ENCODE peak calls at places on chromosome 16, in eight cellular contexts. U is GM23338, Q is HCT116, T is GM12878, C is HepG2, E is K562, I is H1, V is endothelial cell of umbilical vein. Z is an unnamed sample.

GRCh38 chr16:68778551-68779231 is 41.6 kb downstream of the CDH1 start:
- DNase-seq in T (no peak), C (no peak), V (no peak), U (peak), I (no peak), E (peak), Q (no peak), Z (no peak)

GRCh38 chr16:62954144-62955032 is 918.1 kb upstream of the CDH8 start:
- DNase-seq in I (no peak), U (peak), C (no peak), Q (no peak), V (no peak), E (no peak), T (no peak), Z (no peak)

GRCh38 chr16:56919099-56919800 is 12.7 kb upstream of the HERPUD1 start:
- DNase-seq in U (no peak), T (no peak), E (no peak), C (peak), Q (no peak), V (no peak), I (no peak), Z (no peak)

GRCh38 chr16:80120899-80121521 is 419.8 kb upstream of the DYNLRB2 start:
- DNase-seq in V (no peak), T (no peak), I (no peak), C (no peak), Q (no peak), E (no peak), U (no peak), Z (no peak)

GRCh38 chr16:31695667-31696066 is 168.0 kb downstream of the AHSP start:
- DNase-seq in C (no peak), U (no peak), Q (no peak), V (no peak), T (no peak), E (peak), I (no peak), Z (no peak)

GRCh38 chr16:79810449-79811189 is 210.1 kb upstream of the MAF start:
- DNase-seq in C (no peak), V (no peak), I (no peak), U (peak), Q (no peak), E (no peak), T (no peak), Z (no peak)

GRCh38 chr16:56295059-56295673 is 103.9 kb downstream of the GNAO1 start:
- DNase-seq in V (no peak), T (no peak), E (no peak), U (no peak), Q (no peak), C (no peak), I (no peak), Z (no peak)

GRCh38 chr16:46737621-46738214 is 10.4 kb downstream of the MYLK3 start:
- DNase-seq in C (no peak), Q (no peak), E (no peak), T (no peak), V (no peak), U (no peak), I (no peak), Z (no peak)

GRCh38 chr16:74034862-74035261 is 261.8 kb upstream of the PSMD7 start:
- DNase-seq in Q (peak), E (peak), T (no peak), I (no peak), V (peak), C (peak), U (peak), Z (no peak)

GRCh38 chr16:22337045-22337444 is 37.4 kb downstream of the CDR2 start:
- DNase-seq in Q (no peak), T (no peak), U (no peak), C (no peak), I (no peak), E (no peak), V (no peak), Z (no peak)

GRCh38 chr16:15482068-15482747 is 47.8 kb downstream of the BMERB1 start:
- DNase-seq in V (peak), E (peak), Q (peak), U (peak), C (peak), T (no peak), I (no peak), Z (no peak)
- TF ChIP-seq POLR2AphosphoS5 in V (peak), E (no peak), Q (peak), U (no peak), C (peak), T (no peak), I (no peak), Z (no peak)

DNA sequence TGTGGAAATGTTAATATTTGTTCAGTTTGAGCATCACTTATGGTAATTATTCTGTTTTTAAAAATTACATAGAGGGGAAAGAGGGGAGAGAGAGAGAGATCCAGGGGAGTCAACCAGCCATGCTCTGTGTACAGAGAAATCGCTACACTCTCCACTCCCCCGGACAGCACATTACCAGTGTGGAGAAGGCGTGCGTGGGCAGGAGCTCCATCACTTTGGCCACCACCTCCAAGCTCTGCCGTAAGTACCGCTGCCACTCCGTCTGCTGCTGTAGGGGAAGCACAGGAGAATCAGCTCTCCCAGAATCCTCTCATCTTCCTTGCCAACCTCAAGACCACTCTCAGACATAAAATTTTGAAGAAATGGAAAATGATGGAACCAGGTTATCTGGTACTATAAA is 70.2 kb upstream of the GSG1L start:
- DNase-seq in I (no peak), U (no peak), E (no peak), V (no peak), C (no peak), T (no peak), Q (no peak), Z (no peak)
- H3K27ac ChIP-seq in I (no peak), U (no peak), E (no peak), V (no peak), C (no peak), T (no peak), Q (no peak), Z (no peak)

GRCh38 chr16:2236362-2237075 is at the start of gene DNASE1L2:
- DNase-seq in C (no peak), V (peak), I (peak), Q (no peak), U (peak), E (no peak), T (no peak), Z (no peak)

GRCh38 chr16:2237076-2237551 is 870 bp downstream of the DNASE1L2 start:
- DNase-seq in I (peak), C (no peak), Q (no peak), V (no peak), U (no peak), E (no peak), T (no peak), Z (no peak)

GRCh38 chr16:2239231-2239675 is 3.0 kb downstream of the DNASE1L2 start:
- DNase-seq in T (no peak), U (no peak), E (no peak), I (no peak), Q (no peak), V (no peak), C (no peak), Z (no peak)

GRCh38 chr16:2238396-2239230 is 2.4 kb downstream of the DNASE1L2 start:
- DNase-seq in C (no peak), Q (no peak), E (no peak), I (peak), T (no peak), V (no peak), U (peak), Z (no peak)

DNA sequence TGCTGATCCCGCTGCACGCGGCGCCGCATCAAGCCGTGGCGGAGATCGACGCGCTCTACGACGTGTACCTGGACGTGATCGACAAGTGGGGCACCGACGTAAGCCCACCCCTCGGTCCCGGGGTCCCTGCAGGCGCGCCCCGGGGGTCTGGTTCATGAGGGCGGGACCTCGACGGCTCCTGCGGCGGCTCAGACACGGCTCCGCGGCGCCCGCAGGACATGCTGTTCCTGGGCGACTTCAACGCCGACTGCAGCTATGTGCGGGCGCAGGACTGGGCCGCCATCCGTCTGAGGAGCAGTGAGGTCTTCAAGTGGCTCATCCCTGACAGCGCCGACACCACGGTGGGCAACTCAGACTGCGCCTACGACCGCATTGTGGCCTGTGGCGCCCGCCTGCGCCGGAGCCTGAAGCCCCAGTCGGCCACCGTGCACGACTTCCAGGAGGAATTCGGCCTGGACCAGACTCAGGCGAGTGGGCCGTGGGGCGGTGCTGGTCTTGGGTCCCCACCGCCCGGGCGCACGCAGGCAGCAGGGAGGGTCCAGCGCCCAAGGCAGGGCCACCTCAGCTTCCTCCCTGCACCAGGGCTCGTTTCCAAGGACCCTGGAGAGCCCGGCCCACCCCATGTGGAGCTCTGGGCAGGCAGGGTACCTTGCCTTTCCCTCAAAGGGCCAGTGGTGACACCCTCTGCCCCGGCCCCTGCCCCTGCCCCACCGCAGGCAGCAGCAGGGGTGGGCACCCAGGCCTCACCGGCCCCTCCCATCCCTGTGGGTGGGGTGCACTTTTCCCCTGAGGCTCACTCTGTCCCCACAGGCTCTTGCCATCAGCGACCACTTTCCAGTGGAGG is 1.5 kb downstream of the DNASE1L2 start:
- DNase-seq in U (peak), E (no peak), C (no peak), T (no peak), V (no peak), I (peak), Q (no peak), Z (no peak)
- TF ChIP-seq EZH2 in U (no peak), E (no peak), C (no peak), T (no peak), V (peak), I (peak), Q (no peak), Z (no peak)

GRCh38 chr16:83814654-83814985 is 6.8 kb downstream of the HSBP1 start:
- DNase-seq in T (no peak), C (no peak), I (no peak), U (no peak), E (no peak), V (no peak), Q (no peak), Z (no peak)

GRCh38 chr16:83817022-83817421 is 9.2 kb downstream of the HSBP1 start:
- DNase-seq in V (no peak), Q (no peak), T (no peak), E (no peak), C (no peak), I (no peak), U (no peak), Z (no peak)

GRCh38 chr16:83810906-83811305 is 3.1 kb downstream of the HSBP1 start:
- DNase-seq in C (no peak), V (no peak), T (no peak), I (no peak), E (no peak), U (no peak), Q (no peak), Z (no peak)

GRCh38 chr16:83818276-83818675 is 10.5 kb downstream of the HSBP1 start:
- DNase-seq in Q (no peak), C (no peak), I (no peak), T (no peak), U (no peak), E (no peak), V (no peak), Z (no peak)

DNA sequence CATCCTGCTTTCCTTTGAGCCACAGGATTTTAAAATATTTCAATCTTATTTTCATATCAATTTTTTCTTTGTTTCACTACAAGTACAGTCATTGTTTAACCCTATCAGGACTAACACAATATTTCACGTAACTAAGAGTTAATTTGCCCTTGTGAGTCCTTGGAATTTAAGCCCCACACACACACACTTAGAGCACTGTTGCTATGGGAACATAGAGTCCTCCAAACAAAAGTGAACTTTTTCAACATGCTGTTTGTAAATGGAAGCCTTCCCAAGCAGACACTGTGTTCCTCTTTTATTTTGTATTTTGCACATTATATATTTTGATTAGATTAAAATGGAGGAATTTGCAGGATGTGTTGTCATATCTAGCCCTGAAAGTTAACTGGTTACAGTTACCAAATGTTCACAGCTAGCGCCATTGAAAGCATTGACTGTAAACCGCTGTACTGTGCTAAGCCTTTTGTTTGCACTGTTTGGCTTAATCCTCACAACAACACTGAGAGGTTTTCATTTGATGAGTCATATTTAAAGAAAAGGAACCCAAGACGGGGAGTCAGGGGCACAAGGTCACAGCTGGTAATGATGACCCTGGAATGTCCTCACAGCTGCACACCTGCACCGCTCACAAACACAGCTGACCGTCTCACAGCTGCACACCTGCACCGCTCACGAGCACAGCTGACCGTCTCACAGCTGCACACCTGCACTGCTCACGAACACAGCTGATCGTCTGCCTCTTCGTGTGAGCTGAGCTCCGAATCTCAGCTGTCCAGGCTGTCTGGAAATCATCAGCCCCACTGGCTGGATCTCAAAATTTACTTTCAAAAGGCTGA is 6.3 kb downstream of the HSBP1 start:
- DNase-seq in U (peak), I (peak), E (no peak), T (no peak), C (peak), V (peak), Q (no peak), Z (no peak)
- TF ChIP-seq POLR2AphosphoS5 in U (no peak), I (peak), E (no peak), T (no peak), C (no peak), V (peak), Q (no peak), Z (no peak)

DNA sequence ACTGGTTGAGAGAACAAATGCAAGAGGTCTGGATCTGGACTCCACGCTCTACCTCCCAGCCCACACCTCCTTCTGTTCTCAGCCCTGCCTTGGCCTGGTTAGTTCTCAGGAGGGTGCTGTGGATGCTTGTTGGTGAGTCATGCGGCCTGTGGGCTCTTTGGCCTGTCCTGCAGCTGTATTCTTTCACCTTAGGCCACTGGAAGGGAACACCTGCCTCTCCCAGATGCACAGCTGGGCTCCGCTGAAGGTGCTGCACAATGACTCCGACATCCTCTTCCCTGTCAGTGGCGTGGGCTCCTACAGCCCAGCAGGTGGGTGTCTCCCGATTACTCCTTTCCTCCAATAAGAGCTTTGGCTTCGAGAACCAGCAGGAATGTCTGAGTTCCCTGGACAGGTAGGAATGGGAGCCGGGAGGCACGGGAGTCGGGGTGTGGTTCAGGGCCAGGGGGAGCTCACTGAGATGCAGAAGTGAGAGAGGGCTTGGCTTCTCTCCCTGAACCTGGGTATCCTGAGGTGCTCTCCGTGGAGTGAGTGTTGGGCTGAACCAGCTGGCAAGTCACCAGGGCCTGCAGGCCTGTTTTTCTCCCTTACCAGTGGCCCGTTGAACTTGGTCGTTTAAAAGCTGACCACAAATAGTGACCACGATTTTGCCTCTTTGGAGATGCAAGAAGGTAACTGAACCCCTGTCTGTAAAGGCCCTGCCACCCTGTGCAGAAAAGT is 85.0 kb downstream of the SNX29 start:
- DNase-seq in Q (no peak), C (no peak), T (no peak), V (no peak), I (no peak), U (no peak), E (no peak), Z (no peak)
- H3K27ac ChIP-seq in Q (no peak), C (no peak), T (no peak), V (no peak), I (no peak), U (no peak), E (no peak), Z (no peak)